ENCODE peak calls at places on chromosomes 12 and 14, in nine cellular contexts. T is CD14-positive monocyte, M is GM04504, L is neuronal stem cell, P is T-cell, U is stromal cell of bone marrow, J is dorsolateral prefrontal cortex, V is AG10803, R is lower leg skin. K is an unnamed sample.

GRCh38 chr12:113601656-113602263 is 130.1 kb upstream of the LHX5 start:
- DNase-seq in T (no peak), M (no peak), L (peak; percentile 51), P (no peak), U (no peak), J (no peak), V (no peak), R (no peak), K (peak; percentile 30)

GRCh38 chr12:121857322-121858246 is 1.1 kb downstream of the HPD start:
- DNase-seq in T (no peak), M (no peak), L (no peak), P (no peak), U (no peak), J (no peak), V (peak; percentile 10), R (no peak), K (no peak)

GRCh38 chr14:90587918-90588317 is 191.1 kb downstream of the CALM1 start:
- DNase-seq in T (no peak), M (no peak), L (no peak), P (no peak), U (no peak), J (no peak), V (no peak), R (no peak), K (no peak)

GRCh38 chr12:105018001-105018400 is 31.9 kb downstream of the NOPCHAP1 start:
- DNase-seq in T (no peak), M (no peak), L (no peak), P (no peak), U (no peak), J (no peak), V (no peak), R (no peak), K (no peak)

GRCh38 chr14:40218282-40218941 is 786.2 kb upstream of the FBXO33 start:
- DNase-seq in T (no peak), M (no peak), L (no peak), P (no peak), U (no peak), J (no peak), V (no peak), R (no peak), K (no peak)

GRCh38 chr14:65258391-65258790 is 154.1 kb upstream of the FUT8 start:
- DNase-seq in T (no peak), M (no peak), L (no peak), P (no peak), U (peak; percentile 68), J (no peak), V (peak; percentile 66), R (no peak), K (no peak)

GRCh38 chr14:23183479-23183878 is at the start of gene SLC7A8:
- DNase-seq in T (no peak), M (no peak), L (no peak), P (no peak), U (no peak), J (peak; percentile 78), V (no peak), R (peak; percentile 47), K (peak; percentile 41)

GRCh38 chr12:57593187-57593586 is 2.2 kb downstream of the PIP4K2C start:
- DNase-seq in T (no peak), M (no peak), L (no peak), P (no peak), U (no peak), J (no peak), V (no peak), R (no peak), K (no peak)

GRCh38 chr12:111458773-111459172 is 53.0 kb downstream of the SH2B3 start:
- DNase-seq in T (no peak), M (no peak), L (no peak), P (no peak), U (no peak), J (no peak), V (no peak), R (no peak), K (no peak)

GRCh38 chr12:32176606-32177005 is 70.0 kb downstream of the BICD1 start:
- DNase-seq in T (no peak), M (no peak), L (no peak), P (no peak), U (no peak), J (no peak), V (no peak), R (no peak), K (no peak)

GRCh38 chr12:124293286-124294003 is 1.4 kb upstream of the RFLNA start:
- DNase-seq in T (no peak), M (no peak), L (no peak), P (no peak), U (no peak), J (no peak), V (no peak), R (no peak), K (no peak)

GRCh38 chr12:53048033-53048779 is 1.7 kb upstream of the TNS2 start:
- DNase-seq in T (no peak), M (no peak), L (no peak), P (no peak), U (no peak), J (no peak), V (peak; percentile 44), R (no peak), K (peak; percentile 44)

GRCh38 chr12:96720363-96720705 is 186.7 kb upstream of the NEDD1 start:
- DNase-seq in T (no peak), M (no peak), L (no peak), P (no peak), U (no peak), J (no peak), V (no peak), R (no peak), K (peak; percentile 47)

GRCh38 chr14:106174206-106174605 is 647.8 kb downstream of the TMEM121 start:
- DNase-seq in T (no peak), M (no peak), L (no peak), P (peak; percentile 75), U (no peak), J (no peak), V (no peak), R (no peak), K (peak; percentile 56)

GRCh38 chr12:60194682-60195081 is 598.9 kb downstream of the SLC16A7 start:
- DNase-seq in T (no peak), M (no peak), L (no peak), P (no peak), U (no peak), J (no peak), V (peak; percentile 46), R (no peak), K (no peak)

GRCh38 chr12:3135522-3136461 is 58.6 kb downstream of the TSPAN9 start:
- DNase-seq in T (no peak), M (no peak), L (peak; percentile 84), P (no peak), U (peak; percentile 53), J (no peak), V (peak; percentile 77), R (peak; percentile 37), K (no peak)

GRCh38 chr14:100644784-100645183 is 57.6 kb upstream of the BEGAIN start:
- DNase-seq in T (no peak), M (no peak), L (no peak), P (no peak), U (no peak), J (no peak), V (no peak), R (no peak), K (no peak)

GRCh38 chr14:64673748-64674147 is 30.5 kb upstream of the PLEKHG3 start:
- DNase-seq in T (peak; percentile 73), M (no peak), L (no peak), P (peak; percentile 60), U (no peak), J (no peak), V (peak; percentile 8), R (peak; percentile 53), K (peak; percentile 52)

GRCh38 chr12:96513681-96514080 is 24.3 kb downstream of the CFAP54 start:
- DNase-seq in T (no peak), M (no peak), L (no peak), P (no peak), U (no peak), J (no peak), V (no peak), R (no peak), K (no peak)

GRCh38 chr14:55847766-55848165 is 267.8 kb downstream of the KTN1 start:
- DNase-seq in T (no peak), M (no peak), L (no peak), P (no peak), U (no peak), J (no peak), V (peak; percentile 80), R (no peak), K (no peak)

GRCh38 chr12:48997719-48998496 is 1.3 kb downstream of the DDN start:
- DNase-seq in T (no peak), M (no peak), L (no peak), P (no peak), U (no peak), J (no peak), V (no peak), R (no peak), K (peak; percentile 59)

GRCh38 chr14:20454359-20454644 is 310 bp downstream of the OSGEP start:
- DNase-seq in T (no peak), M (no peak), L (no peak), P (peak; percentile 87), U (no peak), J (no peak), V (no peak), R (peak; percentile 73), K (no peak)

GRCh38 chr12:65171870-65172269 is 2.5 kb downstream of the LEMD3 start:
- DNase-seq in T (no peak), M (no peak), L (no peak), P (no peak), U (no peak), J (no peak), V (no peak), R (no peak), K (no peak)

GRCh38 chr12:82047480-82047879 is 288.3 kb upstream of the PPFIA2 start:
- DNase-seq in T (no peak), M (no peak), L (no peak), P (no peak), U (peak; percentile 18), J (no peak), V (peak; percentile 1), R (peak; percentile 47), K (no peak)

GRCh38 chr12:90311561-90311960 is 602.9 kb upstream of the ATP2B1 start:
- DNase-seq in T (no peak), M (no peak), L (no peak), P (no peak), U (no peak), J (no peak), V (no peak), R (no peak), K (no peak)

GRCh38 chr12:75838309-75838708 is 193.3 kb downstream of the PHLDA1 start:
- DNase-seq in T (no peak), M (no peak), L (no peak), P (no peak), U (no peak), J (no peak), V (no peak), R (no peak), K (no peak)

K was measured in activated naive CD8-positive, alpha-beta T cell treated with anti-CD3 and anti-CD28 coated beads, Interleukin-2, amount 10 ng/mL, durations not matched to agents 7 days and 5 days.